ENCODE peak calls at places on chromosome 9, in six cellular contexts. T is GM10248, R is neural progenitor cell, N is GM12865, A is left lung, P is natural killer cell. M is an unnamed sample.

GRCh38 chr9:134642385-134643181 is 980 bp downstream of the COL5A1 start:
- DNase-seq in A (peak), T (no peak), R (peak), P (no peak), N (no peak), M (no peak)

GRCh38 chr9:126471084-126471611 is 142.6 kb upstream of the LMX1B start:
- DNase-seq in P (peak), T (peak), N (peak), A (peak), R (no peak), M (no peak)

GRCh38 chr9:121450241-121450640 is 49.4 kb downstream of the GGTA1 start:
- DNase-seq in T (no peak), N (no peak), P (no peak), A (no peak), R (no peak), M (no peak)

GRCh38 chr9:115650768-115651167 is 502.8 kb upstream of the PAPPA start:
- DNase-seq in P (no peak), A (no peak), N (no peak), R (no peak), T (no peak), M (no peak)

GRCh38 chr9:98380065-98380681 is 124.7 kb upstream of the TBC1D2 start:
- DNase-seq in T (peak), A (no peak), R (peak), P (no peak), N (peak), M (no peak)

GRCh38 chr9:86175743-86176456 is 76.5 kb upstream of the GOLM1 start:
- DNase-seq in P (no peak), N (peak), A (no peak), R (no peak), T (no peak), M (no peak)

GRCh38 chr9:130707225-130707976 is 13.8 kb downstream of the EXOSC2 start:
- DNase-seq in T (peak), R (peak), P (peak), N (peak), A (no peak), M (peak)

GRCh38 chr9:132631280-132631679 is 38.5 kb downstream of the DDX31 start:
- DNase-seq in R (no peak), A (no peak), N (no peak), P (no peak), T (no peak), M (no peak)

GRCh38 chr9:70438341-70438924 is 24.0 kb upstream of the KLF9 start:
- DNase-seq in T (no peak), N (no peak), P (no peak), A (no peak), R (no peak), M (no peak)

GRCh38 chr9:87671925-87672324 is 54.0 kb upstream of the CTSL start:
- DNase-seq in N (no peak), P (no peak), A (no peak), T (no peak), R (no peak), M (no peak)

GRCh38 chr9:37464426-37465248 is 613 bp downstream of the ZBTB5 start:
- DNase-seq in T (peak), P (peak), A (peak), R (no peak), N (peak), M (no peak)

GRCh38 chr9:68480807-68481206 is 59.9 kb downstream of the TMEM252 start:
- DNase-seq in N (no peak), R (no peak), A (no peak), T (no peak), P (no peak), M (no peak)

GRCh38 chr9:89714316-89714715 is 109.5 kb downstream of the GADD45G start:
- DNase-seq in R (no peak), P (no peak), N (no peak), T (no peak), A (no peak), M (no peak)

GRCh38 chr9:35962126-35962906 is 4.4 kb upstream of the OR2S2 start:
- DNase-seq in T (no peak), R (peak), P (no peak), N (no peak), A (no peak), M (no peak)

GRCh38 chr9:130888146-130888885 is 8.3 kb downstream of the QRFP start:
- DNase-seq in P (no peak), A (peak), T (no peak), R (no peak), N (no peak), M (no peak)

GRCh38 chr9:107708786-107709185 is 219.2 kb upstream of the KLF4 start:
- DNase-seq in A (no peak), R (no peak), T (no peak), P (no peak), N (no peak), M (no peak)

GRCh38 chr9:107710552-107710951 is 221.0 kb upstream of the KLF4 start:
- DNase-seq in N (no peak), P (no peak), T (no peak), A (no peak), R (no peak), M (no peak)

GRCh38 chr9:107711528-107711927 is 222.0 kb upstream of the KLF4 start:
- DNase-seq in P (no peak), T (no peak), R (no peak), N (no peak), A (no peak), M (no peak)

GRCh38 chr9:107710988-107711387 is 221.4 kb upstream of the KLF4 start:
- DNase-seq in N (no peak), T (no peak), A (no peak), P (no peak), R (no peak), M (no peak)

DNA sequence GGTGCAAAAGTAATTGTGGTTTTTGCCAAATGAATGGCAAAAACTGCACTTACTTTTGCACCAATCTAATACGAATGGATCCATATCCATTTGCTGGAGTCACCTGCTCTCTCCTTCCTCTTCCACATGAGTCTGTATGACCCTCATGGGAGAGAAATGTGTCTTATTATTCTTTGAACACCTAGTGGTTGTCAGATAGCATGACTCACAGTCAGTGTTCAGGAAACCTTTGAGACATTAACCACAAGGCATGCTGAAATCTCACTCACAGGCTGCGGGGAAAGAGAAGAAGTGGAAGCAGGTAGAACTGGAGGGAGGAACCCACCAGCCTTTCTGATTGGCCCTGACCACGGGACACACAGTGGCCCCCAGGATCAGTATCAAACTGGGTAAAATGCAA is 222.8 kb upstream of the KLF4 start:
- DNase-seq in P (no peak), A (no peak), T (no peak), R (no peak), N (peak), M (no peak)
- TF ChIP-seq CTCF in P (no peak), A (no peak), T (no peak), R (no peak), N (no peak), M (no peak)

GRCh38 chr9:34520505-34521385 is 2.0 kb downstream of the ENHO start:
- DNase-seq in R (no peak), A (no peak), N (no peak), P (no peak), T (no peak), M (no peak)

GRCh38 chr9:34518110-34518616 is 4.6 kb downstream of the ENHO start:
- DNase-seq in A (no peak), N (no peak), R (no peak), T (no peak), P (no peak), M (no peak)

GRCh38 chr9:34518896-34519295 is 3.9 kb downstream of the ENHO start:
- DNase-seq in N (no peak), R (no peak), T (no peak), A (no peak), P (no peak), M (no peak)

GRCh38 chr9:34520096-34520495 is 2.7 kb downstream of the ENHO start:
- DNase-seq in P (no peak), R (no peak), A (no peak), N (no peak), T (no peak), M (no peak)

GRCh38 chr9:34519321-34520020 is 3.3 kb downstream of the ENHO start:
- DNase-seq in N (no peak), P (no peak), A (no peak), T (no peak), R (no peak), M (no peak)
- TF ChIP-seq CTCF in N (no peak), P (no peak), A (no peak), T (no peak), R (no peak), M (no peak)

GRCh38 chr9:14437336-14438231 is 123.6 kb upstream of the NFIB start:
- DNase-seq in R (no peak), T (no peak), A (no peak), P (no peak), N (no peak), M (no peak)
- TF ChIP-seq CTCF in R (no peak), T (no peak), A (no peak), P (no peak), N (no peak), M (no peak)

DNA sequence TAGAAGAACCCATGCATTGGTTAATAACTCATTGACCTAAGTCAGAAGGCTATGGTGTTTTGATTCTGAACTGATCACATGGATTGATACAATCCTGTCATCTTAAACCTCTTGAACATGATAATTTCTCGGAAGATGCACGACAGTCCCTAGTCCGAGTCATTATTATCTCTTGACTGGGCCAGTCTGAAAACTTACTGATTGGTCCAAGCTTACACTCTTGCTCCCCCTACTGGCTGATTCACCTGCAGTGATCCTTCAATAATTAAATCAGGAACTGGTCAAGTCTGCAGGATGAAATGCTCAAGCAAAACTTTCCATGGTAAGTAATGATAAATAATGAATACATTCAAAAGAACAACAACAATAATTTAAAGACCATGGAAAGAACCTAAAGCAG is 79.5 kb downstream of the BRINP1 start:
- DNase-seq in R (peak), N (peak), P (no peak), A (no peak), T (peak), M (peak)
- TF ChIP-seq CTCF in R (peak), N (peak), P (peak), A (peak), T (peak), M (peak)

DNA sequence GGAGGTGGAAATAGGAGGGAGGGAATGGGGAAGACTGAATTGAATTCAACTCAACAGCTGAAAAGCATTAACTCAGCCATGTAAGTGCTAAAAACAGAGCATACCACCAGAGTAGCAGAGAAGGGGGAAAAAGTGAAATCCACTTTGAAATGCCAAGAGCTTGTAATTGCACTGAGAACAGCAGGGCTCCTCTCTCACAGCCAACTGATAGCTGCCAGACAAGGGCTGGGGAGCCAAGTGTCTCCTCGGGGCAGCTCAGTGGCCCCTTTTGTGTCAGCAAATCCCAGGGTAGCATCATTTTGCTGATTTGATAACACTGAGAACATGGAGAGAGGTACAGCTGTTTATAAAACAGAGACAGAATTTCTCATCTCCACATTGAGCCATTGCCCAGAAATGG is 182.5 kb downstream of the FRMD3 start:
- DNase-seq in P (no peak), T (no peak), R (no peak), A (no peak), N (no peak), M (no peak)
- TF ChIP-seq CTCF in P (no peak), T (no peak), R (no peak), A (no peak), N (no peak), M (no peak)

DNA sequence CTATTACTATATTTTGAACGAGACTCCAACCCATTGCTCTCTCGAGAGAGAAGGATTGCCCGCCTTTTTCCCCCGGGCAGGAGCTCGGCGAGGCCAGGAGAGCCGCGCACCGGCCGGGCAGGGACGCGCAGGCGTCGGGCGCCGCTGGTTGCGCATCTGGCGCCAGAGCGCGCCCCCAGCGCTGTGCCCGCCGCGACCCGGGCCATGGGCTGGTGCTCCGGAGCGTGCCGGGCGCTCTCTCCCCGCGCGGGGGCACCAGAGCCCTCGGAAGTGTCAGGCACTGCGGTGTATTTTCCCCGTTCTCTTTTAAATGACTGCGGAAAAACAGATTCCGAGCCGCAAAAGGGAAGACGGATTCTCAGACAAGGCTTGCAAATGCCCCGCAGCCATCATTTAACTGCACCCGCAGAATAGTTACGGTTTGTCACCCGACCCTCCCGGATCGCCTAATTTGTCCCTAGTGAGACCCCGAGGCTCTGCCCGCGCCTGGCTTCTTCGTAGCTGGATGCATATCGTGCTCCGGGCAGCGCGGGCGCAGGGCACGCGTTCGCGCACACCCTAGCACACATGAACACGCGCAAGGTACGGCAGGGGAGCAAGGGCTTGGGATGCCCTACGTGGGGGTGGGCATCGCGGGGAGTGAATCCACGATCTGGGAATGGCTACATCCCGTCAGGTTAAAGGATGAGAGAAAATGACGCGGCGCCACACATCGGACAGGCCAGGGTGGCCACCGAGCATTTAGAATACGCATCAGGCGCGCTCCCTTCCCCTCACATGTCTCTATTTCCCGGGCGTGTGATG is 1.1 kb upstream of the NTRK2 start:
- DNase-seq in T (peak), R (peak), A (peak), P (no peak), N (peak), M (peak)
- TF ChIP-seq CTCF in T (no peak), R (peak), A (peak), P (no peak), N (peak), M (peak)